ENCODE peak calls at places on chromosomes 11 and 22, in five cellular contexts. Z is HuH-7, N is DMS153, K is sciatic nerve, O is T-helper 9 cell. S is an unnamed sample.

GRCh38 chr22:43955040-43955882 is at the start of gene SAMM50:
- DNase-seq in O (peak), K (peak), N (peak), Z (peak), S (peak)

GRCh38 chr11:94647926-94648325 is 80.8 kb downstream of the PIWIL4 start:
- DNase-seq in K (peak), N (no peak), Z (no peak), O (no peak), S (no peak)

GRCh38 chr11:84648413-84648812 is 978.7 kb downstream of the DLG2 start:
- DNase-seq in K (no peak), N (no peak), Z (no peak), O (no peak), S (no peak)

GRCh38 chr11:119108151-119108856 is 1.2 kb downstream of the C2CD2L start:
- DNase-seq in K (no peak), N (no peak), Z (no peak), O (no peak), S (no peak)

GRCh38 chr11:11531127-11531526 is 90.7 kb downstream of the GALNT18 start:
- DNase-seq in N (no peak), Z (no peak), K (no peak), O (no peak), S (no peak)

GRCh38 chr11:17498475-17498874 is 21.8 kb upstream of the ABCC8 start:
- DNase-seq in Z (no peak), N (peak), K (no peak), O (no peak), S (no peak)

GRCh38 chr11:62923634-62924411 is 2.7 kb upstream of the CHRM1 start:
- DNase-seq in Z (no peak), K (no peak), O (no peak), N (no peak), S (no peak)

GRCh38 chr11:125871391-125872137 is 15.9 kb upstream of the HYLS1 start:
- DNase-seq in Z (peak), O (no peak), K (no peak), N (no peak), S (peak)

GRCh38 chr11:102528618-102529017 is 1.9 kb downstream of the MMP7 start:
- DNase-seq in Z (no peak), O (no peak), N (no peak), K (no peak), S (no peak)

GRCh38 chr11:118290923-118291322 is 13.6 kb upstream of the CD3E start:
- DNase-seq in Z (peak), K (no peak), N (peak), O (no peak), S (peak)

GRCh38 chr11:117717485-117718314 is 79.3 kb downstream of the DSCAML1 start:
- DNase-seq in Z (peak), N (peak), O (no peak), K (no peak), S (peak)

S was measured in A549.